ENCODE peak calls at places on chromosomes 12 and 14, in ten cellular contexts. E, X, W, L, Q, V, M, N, P and J are unnamed samples.

GRCh38 chr14:89429206-89430091 is 12.4 kb upstream of the FOXN3 start:
- DNase-seq in E (no peak), X (no peak), W (no peak), L (no peak), Q (no peak), V (no peak), M (no peak), N (no peak), P (peak; percentile 69), J (no peak)

GRCh38 chr14:76936483-76936882 is 92.0 kb downstream of the IRF2BPL start:
- DNase-seq in E (no peak), X (no peak), W (peak; percentile 48), L (no peak), Q (no peak), V (no peak), M (no peak), N (peak; percentile 51), P (no peak), J (no peak)

GRCh38 chr14:99352688-99353280 is 80.8 kb upstream of the BCL11B start:
- DNase-seq in E (no peak), X (no peak), W (no peak), L (no peak), Q (no peak), V (no peak), M (no peak), N (no peak), P (no peak), J (no peak)

GRCh38 chr14:100547633-100548294 is 39.5 kb downstream of the BEGAIN start:
- DNase-seq in E (no peak), X (peak; percentile 51), W (peak; percentile 44), L (peak; percentile 8), Q (no peak), V (peak; percentile 79), M (peak; percentile 54), N (peak; percentile 85), P (peak; percentile 40), J (no peak)

GRCh38 chr12:58105225-58106119 is 164.1 kb downstream of the ATP23 start:
- DNase-seq in E (no peak), X (no peak), W (no peak), L (no peak), Q (no peak), V (no peak), M (no peak), N (no peak), P (no peak), J (no peak)

GRCh38 chr14:85195872-85196477 is 334.0 kb upstream of the FLRT2 start:
- DNase-seq in E (no peak), X (no peak), W (no peak), L (no peak), Q (no peak), V (no peak), M (no peak), N (no peak), P (no peak), J (no peak)

GRCh38 chr14:24364841-24365240 is 3.1 kb upstream of the NFATC4 start:
- DNase-seq in E (no peak), X (no peak), W (no peak), L (no peak), Q (no peak), V (no peak), M (no peak), N (no peak), P (no peak), J (no peak)

GRCh38 chr12:5593056-5593455 is 161.1 kb downstream of the NTF3 start:
- DNase-seq in E (no peak), X (no peak), W (no peak), L (no peak), Q (no peak), V (no peak), M (no peak), N (no peak), P (no peak), J (no peak)

GRCh38 chr12:79411791-79412190 is 279.0 kb downstream of the PAWR start:
- DNase-seq in E (no peak), X (no peak), W (no peak), L (no peak), Q (no peak), V (no peak), M (no peak), N (no peak), P (no peak), J (no peak)

GRCh38 chr12:13195848-13196301 is 651 bp upstream of the EMP1 start:
- DNase-seq in E (no peak), X (no peak), W (no peak), L (no peak), Q (no peak), V (no peak), M (no peak), N (no peak), P (no peak), J (no peak)

GRCh38 chr14:103074699-103075341 is 9.2 kb upstream of the LBHD2 start:
- DNase-seq in E (no peak), X (no peak), W (peak; percentile 84), L (peak; percentile 88), Q (no peak), V (peak; percentile 39), M (no peak), N (peak; percentile 64), P (peak; percentile 31), J (no peak)

GRCh38 chr12:26651566-26652188 is 181.3 kb downstream of the ITPR2 start:
- DNase-seq in E (peak; percentile 76), X (peak; percentile 3), W (no peak), L (peak; percentile 77), Q (peak; percentile 23), V (no peak), M (no peak), N (peak; percentile 76), P (peak; percentile 49), J (peak; percentile 31)

GRCh38 chr14:76405627-76406026 is 29.7 kb downstream of the ESRRB start:
- DNase-seq in E (no peak), X (no peak), W (no peak), L (no peak), Q (no peak), V (no peak), M (no peak), N (no peak), P (no peak), J (no peak)

GRCh38 chr12:111276189-111276588 is 92.7 kb downstream of the PHETA1 start:
- DNase-seq in E (no peak), X (no peak), W (no peak), L (no peak), Q (no peak), V (no peak), M (no peak), N (no peak), P (no peak), J (no peak)

GRCh38 chr12:52252728-52253328 is 19.8 kb downstream of the KRT7 start:
- DNase-seq in E (no peak), X (no peak), W (no peak), L (no peak), Q (no peak), V (no peak), M (no peak), N (no peak), P (no peak), J (no peak)

GRCh38 chr14:94317259-94317658 is 5.9 kb downstream of the SERPINA6 start:
- DNase-seq in E (no peak), X (no peak), W (peak; percentile 51), L (no peak), Q (no peak), V (no peak), M (no peak), N (no peak), P (no peak), J (no peak)

GRCh38 chr14:104085032-104085888 is at the start of gene ASPG:
- DNase-seq in E (peak; percentile 49), X (no peak), W (peak; percentile 25), L (no peak), Q (peak; percentile 39), V (no peak), M (no peak), N (peak; percentile 57), P (peak; percentile 17), J (no peak)

GRCh38 chr12:115232455-115233156 is 548.6 kb upstream of the TBX3 start:
- DNase-seq in E (no peak), X (no peak), W (no peak), L (no peak), Q (no peak), V (no peak), M (no peak), N (no peak), P (no peak), J (no peak)

GRCh38 chr12:38102197-38102596 is 214.4 kb upstream of the ALG10B start:
- DNase-seq in E (no peak), X (no peak), W (no peak), L (no peak), Q (no peak), V (no peak), M (no peak), N (no peak), P (no peak), J (no peak)

GRCh38 chr14:24241829-24242443 is 487 bp downstream of the TINF2 start:
- DNase-seq in E (peak; percentile 92), X (peak; percentile 89), W (peak; percentile 94), L (peak; percentile 88), Q (peak; percentile 95), V (peak; percentile 94), M (peak; percentile 93), N (peak; percentile 95), P (peak; percentile 94), J (no peak)

GRCh38 chr12:57491393-57492280 is 3.8 kb downstream of the MARS1 start:
- DNase-seq in E (no peak), X (no peak), W (no peak), L (no peak), Q (no peak), V (no peak), M (no peak), N (no peak), P (no peak), J (no peak)

GRCh38 chr12:27810756-27811155 is 30.7 kb upstream of the MANSC4 start:
- DNase-seq in E (no peak), X (no peak), W (no peak), L (no peak), Q (no peak), V (no peak), M (no peak), N (no peak), P (no peak), J (no peak)

GRCh38 chr14:63614964-63615363 is 26.7 kb downstream of the WDR89 start:
- DNase-seq in E (no peak), X (no peak), W (no peak), L (no peak), Q (no peak), V (no peak), M (no peak), N (no peak), P (no peak), J (no peak)

GRCh38 chr14:79443602-79444001 is 767.7 kb downstream of the DIO2 start:
- DNase-seq in E (no peak), X (no peak), W (no peak), L (no peak), Q (no peak), V (no peak), M (no peak), N (no peak), P (no peak), J (no peak)

GRCh38 chr12:124695861-124696260 is 128.4 kb upstream of the NCOR2 start:
- DNase-seq in E (no peak), X (no peak), W (no peak), L (no peak), Q (no peak), V (no peak), M (no peak), N (no peak), P (no peak), J (no peak)

GRCh38 chr14:63689132-63689531 is 38.7 kb downstream of the SGPP1 start:
- DNase-seq in E (no peak), X (no peak), W (no peak), L (no peak), Q (no peak), V (no peak), M (no peak), N (no peak), P (no peak), J (no peak)

GRCh38 chr14:61643546-61643945 is 51.8 kb upstream of the HIF1A start:
- DNase-seq in E (no peak), X (no peak), W (no peak), L (no peak), Q (no peak), V (no peak), M (no peak), N (no peak), P (no peak), J (no peak)

GRCh38 chr12:46983393-46983793 is 96.0 kb upstream of the PCED1B start:
- DNase-seq in E (no peak), X (no peak), W (no peak), L (no peak), Q (no peak), V (no peak), M (no peak), N (no peak), P (no peak), J (no peak)